ENCODE peak calls at places on chromosome 5, in five cellular contexts. I is astrocyte, G is spleen, E is epithelial cell of esophagus, X is GM23338. Z is an unnamed sample.

GRCh38 chr5:100505984-100506670 is 29.0 kb upstream of the FAM174A start:
- DNase-seq in X (no peak), G (no peak), E (peak), I (peak), Z (no peak)

GRCh38 chr5:100838048-100838473 is 65.0 kb downstream of the ST8SIA4 start:
- DNase-seq in I (no peak), G (no peak), E (peak), X (no peak), Z (no peak)

GRCh38 chr5:150159741-150160179 is 4.1 kb upstream of the PDGFRB start:
- DNase-seq in X (peak), E (no peak), I (peak), G (no peak), Z (no peak)

GRCh38 chr5:6408627-6409446 is 30.5 kb upstream of the MED10 start:
- DNase-seq in E (no peak), G (no peak), X (no peak), I (peak), Z (no peak)

GRCh38 chr5:36683821-36684434 is 77.5 kb downstream of the SLC1A3 start:
- DNase-seq in G (no peak), E (no peak), I (no peak), X (no peak), Z (no peak)

GRCh38 chr5:27242258-27242626 is 203.9 kb upstream of the CDH9 start:
- DNase-seq in I (no peak), E (peak), G (no peak), X (no peak), Z (no peak)

GRCh38 chr5:69444127-69444754 is 29.3 kb downstream of the MARVELD2 start:
- DNase-seq in X (no peak), I (peak), E (no peak), G (no peak), Z (no peak)

GRCh38 chr5:143495823-143496275 is 92.4 kb upstream of the NR3C1 start:
- DNase-seq in I (peak), X (no peak), E (peak), G (no peak), Z (no peak)

GRCh38 chr5:68252678-68253520 is 37.3 kb downstream of the PIK3R1 start:
- DNase-seq in I (peak), G (peak), X (peak), E (peak), Z (peak)

GRCh38 chr5:153617190-153617589 is 126.7 kb downstream of the GRIA1 start:
- DNase-seq in G (no peak), X (no peak), E (peak), I (peak), Z (no peak)

GRCh38 chr5:95709967-95710650 is 21.0 kb upstream of the RHOBTB3 start:
- DNase-seq in G (no peak), E (no peak), I (no peak), X (peak), Z (peak)

GRCh38 chr5:158543539-158544387 is 556.0 kb downstream of the EBF1 start:
- DNase-seq in G (no peak), E (no peak), I (peak), X (no peak), Z (no peak)

GRCh38 chr5:160921714-160922285 is 69.8 kb upstream of the ATP10B start:
- DNase-seq in I (no peak), G (no peak), E (no peak), X (no peak), Z (no peak)

GRCh38 chr5:109334056-109334455 is 75.7 kb downstream of the PJA2 start:
- DNase-seq in X (no peak), G (no peak), I (no peak), E (no peak), Z (no peak)

GRCh38 chr5:78569441-78569840 is 79.1 kb downstream of the LHFPL2 start:
- DNase-seq in X (peak), I (peak), E (peak), G (no peak), Z (peak)
- H3K4me3 ChIP-seq in X (no peak), I (no peak), E (no peak), G (no peak), Z (no peak)

GRCh38 chr5:151808451-151809169 is 36.9 kb downstream of the G3BP1 start:
- DNase-seq in E (no peak), X (no peak), I (no peak), G (no peak), Z (no peak)
- TF ChIP-seq CTCF in E (no peak), X (no peak), I (no peak), G (no peak), Z (no peak)

GRCh38 chr5:43000914-43001313 is 39.2 kb downstream of the ANXA2R start:
- DNase-seq in G (no peak), X (no peak), E (peak), I (no peak), Z (no peak)
- H3K4me3 ChIP-seq in G (no peak), X (peak), E (peak), I (no peak), Z (peak)

GRCh38 chr5:116271432-116271831 is 186.6 kb downstream of the COMMD10 start:
- DNase-seq in G (no peak), E (peak), I (peak), X (no peak), Z (no peak)

GRCh38 chr5:116274251-116274650 is 189.4 kb downstream of the COMMD10 start:
- DNase-seq in G (no peak), X (no peak), I (no peak), E (no peak), Z (no peak)

GRCh38 chr5:116273458-116274242 is 188.8 kb downstream of the COMMD10 start:
- DNase-seq in I (peak), X (no peak), E (peak), G (no peak), Z (no peak)

GRCh38 chr5:116275282-116275681 is 190.5 kb downstream of the COMMD10 start:
- DNase-seq in E (no peak), I (no peak), G (no peak), X (no peak), Z (no peak)

DNA sequence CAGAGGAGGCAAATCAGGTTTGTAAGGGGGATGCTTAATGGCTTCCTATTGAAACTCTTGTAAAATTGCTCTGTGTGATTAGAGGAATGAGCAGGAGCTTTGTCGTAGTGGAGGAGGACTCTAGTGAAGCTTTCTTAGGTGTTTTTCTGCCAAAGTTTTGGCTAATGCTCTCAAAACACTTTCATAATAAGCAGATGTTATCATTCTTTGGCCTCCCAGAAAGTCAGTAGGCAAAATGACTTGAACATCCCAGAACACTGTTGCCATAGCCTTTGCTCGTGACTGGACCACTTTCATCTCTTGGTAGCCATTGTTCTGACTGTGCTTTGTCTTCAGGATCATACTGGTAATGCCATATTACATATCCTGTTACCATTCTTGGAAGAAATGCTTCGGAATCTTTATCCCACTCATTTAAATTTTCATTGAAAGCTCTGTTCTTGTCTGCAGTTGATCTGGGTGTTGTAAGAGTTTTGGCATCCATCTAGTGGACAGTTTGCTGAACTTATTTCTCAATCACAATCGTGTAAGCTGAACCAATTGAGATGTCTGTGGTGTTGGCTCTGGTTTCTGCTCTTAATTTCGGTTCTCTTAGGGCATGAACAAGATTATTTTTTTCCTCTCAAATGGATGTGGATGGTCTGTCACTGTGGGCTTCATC is 187.6 kb downstream of the COMMD10 start:
- DNase-seq in G (no peak), I (peak), E (no peak), X (peak), Z (no peak)
- TF ChIP-seq CTCF in G (no peak), I (no peak), E (peak), X (peak), Z (no peak)

DNA sequence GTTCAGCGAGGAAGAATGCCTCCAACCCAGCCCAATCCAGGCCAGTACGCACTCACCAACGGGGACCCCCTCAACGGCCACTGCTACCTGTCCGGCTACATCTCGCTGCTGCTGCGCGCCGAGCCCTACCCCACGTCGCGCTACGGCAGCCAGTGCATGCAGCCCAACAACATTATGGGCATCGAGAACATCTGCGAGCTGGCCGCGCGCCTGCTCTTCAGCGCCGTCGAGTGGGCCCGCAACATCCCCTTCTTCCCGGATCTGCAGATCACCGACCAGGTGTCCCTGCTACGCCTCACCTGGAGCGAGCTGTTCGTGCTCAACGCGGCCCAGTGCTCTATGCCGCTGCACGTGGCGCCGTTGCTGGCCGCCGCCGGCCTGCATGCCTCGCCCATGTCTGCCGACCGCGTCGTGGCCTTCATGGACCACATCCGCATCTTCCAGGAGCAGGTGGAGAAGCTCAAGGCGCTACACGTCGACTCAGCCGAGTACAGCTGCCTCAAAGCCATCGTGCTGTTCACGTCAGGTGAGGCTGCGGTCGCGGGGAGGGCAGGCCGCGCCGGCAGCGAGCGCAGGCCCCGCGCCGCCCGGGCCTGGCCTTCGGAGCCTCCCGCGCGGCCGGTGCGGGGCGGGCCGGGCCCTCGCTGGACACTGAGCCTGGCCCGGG is 5.0 kb downstream of the NR2F1 start:
- DNase-seq in G (no peak), X (peak), I (no peak), E (no peak), Z (no peak)
- H3K4me3 ChIP-seq in G (no peak), X (peak), I (peak), E (no peak), Z (peak)

DNA sequence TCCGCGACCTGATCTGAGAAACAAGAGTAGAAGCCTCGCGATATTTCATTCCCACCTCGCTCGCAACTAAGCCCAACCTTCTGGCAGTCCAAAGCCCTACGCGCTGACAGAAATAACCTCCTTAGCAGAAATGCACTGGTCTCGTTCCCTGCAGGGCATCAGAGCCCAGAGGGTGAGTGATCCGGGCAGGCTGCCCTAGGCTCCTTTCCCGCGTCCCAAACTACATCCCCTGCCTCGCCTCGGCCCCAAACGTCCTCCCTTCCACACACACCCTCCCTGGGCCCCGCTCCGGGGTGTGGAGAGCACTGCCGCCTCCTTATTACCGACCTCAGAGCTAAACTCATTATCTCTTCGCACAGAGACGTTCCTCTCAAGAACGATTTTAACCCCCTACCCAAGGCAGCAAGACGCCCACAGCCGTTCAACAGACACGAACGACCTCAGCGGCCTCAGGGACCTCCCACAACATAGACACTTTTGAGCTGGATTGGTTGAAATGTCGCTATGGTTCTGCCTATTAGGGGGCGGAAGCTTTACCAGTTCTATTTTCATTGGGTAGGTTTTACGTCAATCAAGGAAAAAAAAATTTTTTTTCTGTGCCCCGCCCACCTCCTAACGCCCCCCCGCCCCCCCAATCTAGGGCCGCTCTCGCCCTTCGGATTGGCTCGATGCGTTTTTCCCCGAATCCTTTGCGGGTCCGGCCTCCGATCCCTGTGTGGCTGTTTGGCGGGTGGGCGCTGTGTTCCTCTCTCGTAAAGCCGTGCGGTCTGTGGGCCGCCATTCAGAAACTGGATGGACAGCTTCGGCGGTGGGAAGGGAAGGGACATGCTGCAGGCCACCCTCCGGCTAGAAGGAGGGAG is at the start of gene CETN3:
- DNase-seq in I (peak), G (peak), X (peak), E (peak), Z (peak)
- TF ChIP-seq CTCF in I (no peak), G (no peak), X (no peak), E (no peak), Z (no peak)

GRCh38 chr5:16179511-16179935 is at the start of gene MARCHF11:
- DNase-seq in G (no peak), E (no peak), I (no peak), X (peak), Z (peak)

GRCh38 chr5:16180789-16181082 is 1.1 kb upstream of the MARCHF11 start:
- DNase-seq in X (no peak), G (no peak), E (no peak), I (no peak), Z (peak)

GRCh38 chr5:16178745-16179372 is 732 bp downstream of the MARCHF11 start:
- DNase-seq in I (peak), X (peak), E (peak), G (peak), Z (peak)

GRCh38 chr5:16179936-16180788 is 571 bp upstream of the MARCHF11 start:
- DNase-seq in E (no peak), I (no peak), X (peak), G (no peak), Z (peak)
- H3K4me3 ChIP-seq in E (no peak), I (no peak), X (peak), G (no peak), Z (peak)

GRCh38 chr5:73974871-73975351 is 348.9 kb downstream of the ARHGEF28 start:
- DNase-seq in G (no peak), I (no peak), X (no peak), E (peak), Z (no peak)
- TF ChIP-seq CTCF in G (no peak), I (no peak), X (no peak), E (peak), Z (no peak)

GRCh38 chr5:72505539-72505938 is 1.7 kb downstream of the ZNF366 start:
- DNase-seq in I (no peak), E (no peak), G (no peak), X (no peak), Z (no peak)

GRCh38 chr5:72501475-72501874 is 5.7 kb downstream of the ZNF366 start:
- DNase-seq in X (peak), E (no peak), G (no peak), I (peak), Z (no peak)

GRCh38 chr5:72506150-72506549 is 1.1 kb downstream of the ZNF366 start:
- DNase-seq in X (no peak), E (no peak), G (no peak), I (no peak), Z (no peak)

GRCh38 chr5:72505026-72505425 is 2.2 kb downstream of the ZNF366 start:
- DNase-seq in G (no peak), E (no peak), I (no peak), X (no peak), Z (no peak)

GRCh38 chr5:72503888-72504491 is 3.2 kb downstream of the ZNF366 start:
- DNase-seq in G (no peak), X (no peak), E (no peak), I (no peak), Z (no peak)
- H3K4me3 ChIP-seq in G (no peak), X (no peak), E (no peak), I (no peak), Z (no peak)

GRCh38 chr5:138605254-138605972 is 30.2 kb upstream of the HSPA9 start:
- DNase-seq in G (no peak), X (no peak), E (no peak), I (no peak), Z (no peak)

GRCh38 chr5:138615461-138615860 is 40.3 kb upstream of the HSPA9 start:
- DNase-seq in X (no peak), G (no peak), I (no peak), E (no peak), Z (no peak)

GRCh38 chr5:138606378-138606777 is 31.2 kb upstream of the HSPA9 start:
- DNase-seq in E (no peak), I (no peak), G (no peak), X (no peak), Z (no peak)

GRCh38 chr5:138611295-138612220 is 36.4 kb upstream of the HSPA9 start:
- DNase-seq in G (no peak), E (peak), X (peak), I (no peak), Z (no peak)

GRCh38 chr5:138610468-138611294 is 35.5 kb upstream of the HSPA9 start:
- DNase-seq in G (no peak), X (peak), E (no peak), I (no peak), Z (no peak)
- TF ChIP-seq CTCF in G (no peak), X (peak), E (peak), I (peak), Z (no peak)